ENCODE peak calls at places on chromosomes 16 and 17, in five cellular contexts. R is HFF-Myc, C is GM13977, I is lower leg skin, M is type B pancreatic cell. B is an unnamed sample.

GRCh38 chr16:20051611-20052010 is 22.1 kb downstream of the GPR139 start:
- DNase-seq in I (no peak), R (no peak), C (no peak), M (no peak), B (no peak)

GRCh38 chr17:2094891-2095535 is 40.1 kb downstream of the HIC1 start:
- DNase-seq in I (peak; percentile 56), M (no peak), C (no peak), R (no peak), B (no peak)

GRCh38 chr17:20952183-20952582 is 90.6 kb downstream of the USP22 start:
- DNase-seq in R (no peak), I (no peak), M (no peak), C (no peak), B (no peak)

GRCh38 chr17:8103549-8103948 is 14.8 kb downstream of the ALOXE3 start:
- DNase-seq in I (no peak), M (no peak), R (no peak), C (no peak), B (no peak)

GRCh38 chr17:57860414-57860999 is 10.7 kb upstream of the MRPS23 start:
- DNase-seq in R (no peak), M (no peak), I (no peak), C (peak; percentile 15), B (no peak)

GRCh38 chr16:4263504-4264436 is 9.1 kb downstream of the TFAP4 start:
- DNase-seq in I (peak; percentile 71), C (no peak), M (peak; percentile 86), R (peak; percentile 87), B (peak; percentile 52)

GRCh38 chr17:30291571-30292489 is at the start of gene BLMH:
- DNase-seq in R (peak; percentile 37), M (peak; percentile 82), I (peak; percentile 52), C (peak; percentile 97), B (peak; percentile 64)

GRCh38 chr17:49891694-49892389 is 44.0 kb upstream of the TAC4 start:
- DNase-seq in M (no peak), R (no peak), I (no peak), C (no peak), B (no peak)

GRCh38 chr16:69888005-69888560 is 63.1 kb upstream of the CLEC18A start:
- DNase-seq in C (peak; percentile 14), I (no peak), M (no peak), R (no peak), B (no peak)

GRCh38 chr17:29210879-29211278 is 30.7 kb upstream of the MYO18A start:
- DNase-seq in M (no peak), R (no peak), C (no peak), I (no peak), B (no peak)

GRCh38 chr16:7547736-7548135 is 215.1 kb downstream of the RBFOX1 start:
- DNase-seq in R (no peak), I (no peak), C (no peak), M (no peak), B (no peak)

GRCh38 chr17:83099570-83100181 is 20.3 kb downstream of the METRNL start:
- DNase-seq in R (no peak), M (no peak), C (no peak), I (peak; percentile 38), B (no peak)

GRCh38 chr16:57871457-57871856 is 69.2 kb upstream of the KIFC3 start:
- DNase-seq in I (no peak), C (no peak), M (no peak), R (no peak), B (no peak)

GRCh38 chr16:84482001-84482891 is 22.2 kb downstream of the MEAK7 start:
- DNase-seq in R (no peak), I (no peak), C (no peak), M (peak; percentile 67), B (no peak)

GRCh38 chr17:75472119-75472518 is 15.7 kb downstream of the TMEM94 start:
- DNase-seq in I (no peak), R (no peak), C (no peak), M (no peak), B (no peak)

GRCh38 chr17:34314279-34314678 is 5.0 kb upstream of the CCL8 start:
- DNase-seq in R (no peak), I (no peak), C (no peak), M (no peak), B (no peak)

GRCh38 chr17:31310877-31311276 is 3.0 kb downstream of the EVI2B start:
- DNase-seq in C (no peak), I (no peak), M (no peak), R (no peak), B (no peak)

GRCh38 chr16:68752602-68753001 is 15.5 kb downstream of the CDH1 start:
- DNase-seq in C (no peak), R (no peak), I (no peak), M (no peak), B (no peak)

GRCh38 chr17:2365132-2365531 is 27.8 kb downstream of the SGSM2 start:
- DNase-seq in R (no peak), M (no peak), C (no peak), I (no peak), B (no peak)

GRCh38 chr16:67874147-67874771 is 1.4 kb downstream of the EDC4 start:
- DNase-seq in I (no peak), M (no peak), C (no peak), R (no peak), B (no peak)

GRCh38 chr16:89167425-89167941 is 4.1 kb upstream of the CDH15 start:
- DNase-seq in R (peak; percentile 26), I (peak; percentile 68), C (peak; percentile 90), M (peak; percentile 94), B (peak; percentile 100)

GRCh38 chr16:89170346-89171215 is 967 bp upstream of the CDH15 start:
- DNase-seq in M (no peak), I (no peak), R (no peak), C (no peak), B (no peak)

GRCh38 chr16:89169778-89170177 is 1.8 kb upstream of the CDH15 start:
- DNase-seq in C (no peak), R (no peak), I (no peak), M (no peak), B (no peak)

GRCh38 chr16:89166696-89167424 is 4.7 kb upstream of the CDH15 start:
- DNase-seq in R (no peak), M (no peak), C (no peak), I (no peak), B (no peak)

DNA sequence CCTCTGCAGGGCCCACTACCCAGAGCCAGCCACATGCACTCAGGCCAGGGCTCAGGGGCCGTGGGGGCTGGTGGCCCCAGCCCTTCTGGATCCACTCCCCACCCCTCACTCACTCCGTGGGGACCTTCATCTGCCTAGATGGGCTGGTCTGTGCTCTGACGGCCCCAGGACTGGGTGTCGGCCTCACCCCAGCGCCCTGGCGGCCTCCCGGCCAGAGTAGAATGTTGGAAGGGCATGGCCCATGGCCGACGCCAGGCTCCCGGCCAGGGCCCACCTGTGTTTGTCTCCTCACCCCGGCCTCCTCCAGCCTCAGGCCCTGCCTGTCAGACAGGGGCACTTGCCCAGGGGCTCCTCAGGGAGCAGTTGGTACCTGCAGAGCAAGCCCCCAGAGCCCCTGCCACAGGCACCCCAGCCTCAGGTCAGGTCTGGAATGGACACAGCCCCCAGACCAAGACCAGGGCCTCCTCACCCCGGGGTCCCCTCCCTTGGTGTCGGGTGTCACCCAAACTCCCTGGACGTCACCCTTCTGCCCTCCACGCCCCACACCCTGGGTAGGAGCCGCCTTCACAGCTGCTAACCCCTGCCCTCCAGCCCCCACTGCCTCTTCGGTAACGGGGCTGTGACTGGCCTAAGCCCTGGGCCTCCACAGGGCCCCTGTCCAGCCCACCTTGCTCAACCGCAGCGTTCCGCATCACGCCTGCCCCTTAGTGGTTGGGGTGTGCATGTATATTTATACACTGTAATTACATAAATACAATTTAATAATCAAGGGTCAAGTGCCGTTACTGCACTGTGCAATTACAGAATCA is 3.0 kb upstream of the CDH15 start:
- DNase-seq in R (no peak), C (no peak), I (no peak), M (no peak), B (no peak)
- TF ChIP-seq CTCF in R (no peak), C (no peak), I (no peak), M (peak; percentile 26), B (no peak)

GRCh38 chr17:17313350-17313991 is 10.3 kb downstream of the NT5M start:
- DNase-seq in I (no peak), R (no peak), C (peak; percentile 85), M (no peak), B (no peak)
- TF ChIP-seq CTCF in I (no peak), R (peak; percentile 43), C (peak; percentile 87), M (peak; percentile 52), B (peak; percentile 59)

GRCh38 chr16:72246423-72246822 is 74.5 kb upstream of the PMFBP1 start:
- DNase-seq in I (no peak), R (no peak), C (peak; percentile 10), M (no peak), B (no peak)

GRCh38 chr16:72241930-72242329 is 70.0 kb upstream of the PMFBP1 start:
- DNase-seq in M (no peak), R (peak; percentile 46), C (peak; percentile 11), I (no peak), B (peak; percentile 28)

GRCh38 chr16:72247821-72248253 is 75.9 kb upstream of the PMFBP1 start:
- DNase-seq in I (peak; percentile 63), M (no peak), C (no peak), R (no peak), B (no peak)

GRCh38 chr16:72242757-72243156 is 70.8 kb upstream of the PMFBP1 start:
- DNase-seq in R (no peak), C (no peak), M (no peak), I (no peak), B (no peak)

DNA sequence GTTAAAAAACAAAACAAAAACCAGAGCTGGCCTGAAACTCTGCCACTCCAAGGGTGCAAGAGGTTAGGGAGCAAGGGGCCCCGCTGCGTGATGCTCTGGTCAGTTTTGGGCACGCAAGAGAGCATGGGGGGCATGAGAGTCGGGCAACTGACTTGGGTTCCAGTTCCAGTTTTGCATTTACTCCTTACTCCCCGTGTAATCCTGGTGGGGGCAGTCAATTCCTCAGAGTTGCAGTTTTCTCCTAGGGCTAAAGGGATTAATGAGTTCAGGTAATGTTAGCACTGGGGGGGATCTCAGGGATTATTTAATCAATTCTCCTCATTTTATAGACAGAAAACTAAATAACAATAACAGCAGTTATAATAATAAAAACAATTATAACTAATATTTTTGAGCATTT is 72.9 kb upstream of the PMFBP1 start:
- DNase-seq in R (no peak), M (no peak), I (no peak), C (no peak), B (no peak)
- TF ChIP-seq CTCF in R (peak; percentile 5), M (no peak), I (no peak), C (no peak), B (no peak)

GRCh38 chr17:76519048-76519614 is 17.9 kb upstream of the RHBDF2 start:
- DNase-seq in I (no peak), C (no peak), R (no peak), M (no peak), B (no peak)

GRCh38 chr17:76519667-76520066 is 17.8 kb downstream of the CYGB start:
- DNase-seq in I (no peak), C (no peak), R (no peak), M (no peak), B (no peak)

GRCh38 chr17:76515291-76515949 is 14.2 kb upstream of the RHBDF2 start:
- DNase-seq in R (no peak), M (no peak), C (peak; percentile 68), I (peak; percentile 88), B (no peak)

GRCh38 chr17:76521262-76521661 is 16.2 kb downstream of the CYGB start:
- DNase-seq in I (no peak), R (no peak), M (no peak), C (no peak), B (no peak)

DNA sequence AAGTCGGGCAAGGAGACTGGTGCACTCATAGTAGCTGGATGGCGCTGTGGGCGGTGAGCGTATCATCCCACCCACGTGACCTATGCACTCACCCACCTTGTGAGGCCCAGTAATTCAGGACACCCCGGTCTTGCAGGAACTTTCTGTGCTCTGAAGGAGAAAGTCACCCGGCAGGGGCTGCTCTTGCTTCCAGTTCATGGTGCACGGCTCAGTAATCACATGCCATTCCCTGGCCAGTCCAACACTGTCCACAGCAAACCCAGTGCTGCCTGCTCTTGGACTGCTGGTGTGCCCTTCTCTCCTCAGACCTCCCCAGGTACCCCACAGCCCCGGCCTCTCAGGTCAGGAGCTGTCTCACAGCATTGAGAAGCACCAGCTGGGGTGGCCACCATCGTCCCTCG is 16.4 kb upstream of the RHBDF2 start:
- DNase-seq in R (no peak), I (no peak), M (no peak), C (no peak), B (no peak)
- TF ChIP-seq CTCF in R (no peak), I (no peak), M (no peak), C (no peak), B (no peak)